ENCODE peak calls at places on chromosomes 12 and 14, in four cellular contexts. L is ELF-1, G is psoas muscle, V is left ventricle myocardium inferior. E is an unnamed sample.

GRCh38 chr12:111427417-111428074 is 21.8 kb downstream of the SH2B3 start:
- DNase-seq in L (no peak), G (no peak), V (no peak), E (no peak)

GRCh38 chr14:101123639-101124525 is 220.4 kb upstream of the RTL1 start:
- DNase-seq in L (no peak), G (no peak), V (no peak), E (no peak)

GRCh38 chr14:105397350-105397931 is 897 bp upstream of the TEX22 start:
- DNase-seq in L (no peak), G (peak), V (peak), E (no peak)

GRCh38 chr14:63614964-63615363 is 26.7 kb downstream of the WDR89 start:
- DNase-seq in L (no peak), G (no peak), V (no peak), E (peak)

GRCh38 chr12:117685115-117685926 is 283.5 kb downstream of the KSR2 start:
- DNase-seq in L (peak), G (peak), V (no peak), E (peak)

GRCh38 chr12:92424338-92424737 is 278.5 kb upstream of the PLEKHG7 start:
- DNase-seq in L (no peak), G (no peak), V (no peak), E (no peak)

GRCh38 chr12:119699199-119699765 is 31.3 kb downstream of the PRKAB1 start:
- DNase-seq in L (no peak), G (no peak), V (no peak), E (no peak)

GRCh38 chr12:117367006-117367638 is 5.7 kb upstream of the NOS1 start:
- DNase-seq in L (peak), G (peak), V (peak), E (peak)

GRCh38 chr12:116541547-116542344 is 17.4 kb upstream of the MAP1LC3B2 start:
- DNase-seq in L (no peak), G (no peak), V (no peak), E (no peak)

GRCh38 chr12:45232146-45232731 is 16.3 kb downstream of the ANO6 start:
- DNase-seq in L (no peak), G (no peak), V (no peak), E (no peak)

GRCh38 chr12:5505116-5505515 is 73.2 kb downstream of the NTF3 start:
- DNase-seq in L (no peak), G (no peak), V (no peak), E (no peak)

GRCh38 chr12:69703146-69703642 is 4.1 kb upstream of the BEST3 start:
- DNase-seq in L (no peak), G (no peak), V (no peak), E (no peak)

GRCh38 chr14:55327179-55327578 is 56.0 kb downstream of the FBXO34 start:
- DNase-seq in L (no peak), G (no peak), V (no peak), E (no peak)

GRCh38 chr14:22549981-22550670 is 38.9 kb downstream of the DAD1 start:
- DNase-seq in L (no peak), G (no peak), V (no peak), E (peak)

GRCh38 chr12:78802593-78802992 is 62.0 kb upstream of the SYT1 start:
- DNase-seq in L (peak), G (no peak), V (no peak), E (peak)

GRCh38 chr14:54420478-54421116 is 20.6 kb downstream of the CNIH1 start:
- DNase-seq in L (peak), G (no peak), V (no peak), E (peak)

GRCh38 chr12:57224973-57225679 is 4.4 kb upstream of the SHMT2 start:
- DNase-seq in L (peak), G (no peak), V (peak), E (no peak)

GRCh38 chr12:91913651-91914050 is 232.0 kb downstream of the BTG1 start:
- DNase-seq in L (no peak), G (no peak), V (no peak), E (no peak)

GRCh38 chr12:68259318-68259940 is 6.0 kb upstream of the IL22 start:
- DNase-seq in L (no peak), G (no peak), V (no peak), E (peak)

GRCh38 chr12:63922446-63922845 is 77.9 kb downstream of the SRGAP1 start:
- DNase-seq in L (no peak), G (no peak), V (no peak), E (no peak)

GRCh38 chr12:49825360-49825970 is 2.7 kb downstream of the NCKAP5L start:
- DNase-seq in L (peak), G (peak), V (peak), E (no peak)

GRCh38 chr12:53225635-53226424 is 6.2 kb downstream of the RARG start:
- DNase-seq in L (no peak), G (no peak), V (no peak), E (no peak)

GRCh38 chr12:8662592-8662991 is at the start of gene MFAP5:
- DNase-seq in L (peak), G (no peak), V (no peak), E (no peak)

GRCh38 chr12:119695034-119695433 is 27.1 kb downstream of the PRKAB1 start:
- DNase-seq in L (peak), G (no peak), V (no peak), E (no peak)

GRCh38 chr12:113781415-113782198 is 184.5 kb downstream of the RBM19 start:
- DNase-seq in L (no peak), G (no peak), V (no peak), E (no peak)

GRCh38 chr14:79265366-79265765 is 945.9 kb downstream of the DIO2 start:
- DNase-seq in L (no peak), G (no peak), V (no peak), E (no peak)

GRCh38 chr12:3272958-3273357 is 195.8 kb downstream of the TSPAN9 start:
- DNase-seq in L (no peak), G (no peak), V (no peak), E (no peak)

GRCh38 chr12:110744176-110744575 is 1.5 kb upstream of the PPP1CC start:
- DNase-seq in L (no peak), G (no peak), V (no peak), E (peak)

GRCh38 chr12:124386661-124387509 is 92.0 kb downstream of the RFLNA start:
- DNase-seq in L (peak), G (peak), V (peak), E (no peak)

GRCh38 chr14:100304825-100305445 is 1.3 kb downstream of the SLC25A29 start:
- DNase-seq in L (peak), G (no peak), V (peak), E (peak)

GRCh38 chr12:27261866-27262265 is 17.8 kb downstream of the STK38L start:
- DNase-seq in L (no peak), G (no peak), V (no peak), E (no peak)

GRCh38 chr14:54447231-54447692 is 6.1 kb upstream of the CNIH1 start:
- DNase-seq in L (no peak), G (no peak), V (no peak), E (no peak)

GRCh38 chr12:124636138-124636968 is 68.9 kb upstream of the NCOR2 start:
- DNase-seq in L (peak), G (peak), V (no peak), E (peak)

GRCh38 chr14:67359319-67359774 is 257 bp downstream of the ATP6V1D start:
- DNase-seq in L (no peak), G (peak), V (peak), E (no peak)

GRCh38 chr12:132162508-132163031 is 18.3 kb downstream of the NOC4L start:
- DNase-seq in L (no peak), G (peak), V (no peak), E (peak)

GRCh38 chr14:35742032-35742371 is 67.1 kb downstream of the RALGAPA1 start:
- DNase-seq in L (no peak), G (no peak), V (no peak), E (no peak)